ENCODE peak calls at places on chromosomes 2 and 18, in six cellular contexts. One of them, this sample, is unnamed.

GRCh38 chr2:221836091-221836490 is 264.0 kb upstream of the EPHA4 start:
- DNase-seq in neuronal stem cell: no peak
- DNase-seq in H1: no peak
- DNase-seq in mesenchymal stem cell: no peak
- DNase-seq in trophoblast cell: no peak
- DNase-seq in IMR-90: no peak
- DNase-seq in this sample: no peak

GRCh38 chr2:221705478-221705877 is 133.4 kb upstream of the EPHA4 start:
- DNase-seq in neuronal stem cell: no peak
- DNase-seq in H1: no peak
- DNase-seq in IMR-90: no peak
- DNase-seq in trophoblast cell: no peak
- DNase-seq in mesenchymal stem cell: no peak
- DNase-seq in this sample: no peak

GRCh38 chr2:15521782-15522181 is 39.4 kb downstream of the NBAS start:
- DNase-seq in neuronal stem cell: no peak
- DNase-seq in mesenchymal stem cell: no peak
- DNase-seq in H1: no peak
- DNase-seq in IMR-90: peak
- DNase-seq in trophoblast cell: no peak
- DNase-seq in this sample: no peak

GRCh38 chr2:85584857-85585780 is 888 bp downstream of the VAMP5 start:
- DNase-seq in neuronal stem cell: no peak
- DNase-seq in trophoblast cell: peak
- DNase-seq in IMR-90: peak
- DNase-seq in mesenchymal stem cell: peak
- DNase-seq in H1: no peak
- DNase-seq in this sample: no peak

GRCh38 chr2:24920813-24921441 is 890 bp upstream of the ADCY3 start:
- DNase-seq in neuronal stem cell: no peak
- DNase-seq in trophoblast cell: no peak
- DNase-seq in mesenchymal stem cell: peak
- DNase-seq in H1: no peak
- DNase-seq in IMR-90: no peak
- DNase-seq in this sample: no peak

GRCh38 chr2:219309278-219309677 is at the start of gene PTPRN:
- DNase-seq in neuronal stem cell: peak
- DNase-seq in mesenchymal stem cell: peak
- DNase-seq in trophoblast cell: no peak
- DNase-seq in IMR-90: peak
- DNase-seq in H1: peak
- DNase-seq in this sample: peak

GRCh38 chr2:45567974-45568789 is 42.9 kb downstream of the SRBD1 start:
- DNase-seq in trophoblast cell: no peak
- DNase-seq in H1: no peak
- DNase-seq in IMR-90: peak
- DNase-seq in mesenchymal stem cell: peak
- DNase-seq in neuronal stem cell: no peak
- DNase-seq in this sample: no peak

GRCh38 chr2:43898134-43898957 is 59.6 kb downstream of the ABCG8 start:
- DNase-seq in IMR-90: peak
- DNase-seq in trophoblast cell: no peak
- DNase-seq in mesenchymal stem cell: peak
- DNase-seq in neuronal stem cell: no peak
- DNase-seq in H1: no peak
- DNase-seq in this sample: no peak

GRCh38 chr2:142989276-142990204 is 112.1 kb downstream of the KYNU start:
- DNase-seq in neuronal stem cell: no peak
- DNase-seq in mesenchymal stem cell: peak
- DNase-seq in IMR-90: peak
- DNase-seq in H1: no peak
- DNase-seq in trophoblast cell: no peak
- DNase-seq in this sample: no peak

GRCh38 chr2:522776-523175 is 154.4 kb downstream of the TMEM18 start:
- DNase-seq in IMR-90: no peak
- DNase-seq in H1: no peak
- DNase-seq in trophoblast cell: no peak
- DNase-seq in mesenchymal stem cell: no peak
- DNase-seq in neuronal stem cell: no peak
- DNase-seq in this sample: no peak

GRCh38 chr2:134845719-134846118 is 7.3 kb downstream of the ACMSD start:
- DNase-seq in H1: no peak
- DNase-seq in mesenchymal stem cell: peak
- DNase-seq in IMR-90: peak
- DNase-seq in trophoblast cell: no peak
- DNase-seq in neuronal stem cell: no peak
- DNase-seq in this sample: no peak

GRCh38 chr2:8312221-8312620 is 369.6 kb upstream of the ID2 start:
- DNase-seq in IMR-90: no peak
- DNase-seq in mesenchymal stem cell: no peak
- DNase-seq in neuronal stem cell: no peak
- DNase-seq in trophoblast cell: no peak
- DNase-seq in H1: no peak
- DNase-seq in this sample: peak

GRCh38 chr2:6885968-6886367 is 8.4 kb downstream of the RSAD2 start:
- DNase-seq in trophoblast cell: no peak
- DNase-seq in H1: no peak
- DNase-seq in neuronal stem cell: no peak
- DNase-seq in IMR-90: no peak
- DNase-seq in mesenchymal stem cell: no peak
- DNase-seq in this sample: no peak

GRCh38 chr2:136235451-136236418 is 117.8 kb upstream of the CXCR4 start:
- DNase-seq in H1: no peak
- DNase-seq in IMR-90: peak
- DNase-seq in mesenchymal stem cell: no peak
- DNase-seq in trophoblast cell: no peak
- DNase-seq in neuronal stem cell: no peak
- DNase-seq in this sample: no peak

GRCh38 chr2:199197448-199197847 is 260.3 kb downstream of the SATB2 start:
- DNase-seq in neuronal stem cell: no peak
- DNase-seq in H1: no peak
- DNase-seq in IMR-90: no peak
- DNase-seq in mesenchymal stem cell: no peak
- DNase-seq in trophoblast cell: no peak
- DNase-seq in this sample: no peak

GRCh38 chr2:162091325-162092007 is 17.5 kb upstream of the DPP4 start:
- DNase-seq in trophoblast cell: no peak
- DNase-seq in IMR-90: peak
- DNase-seq in neuronal stem cell: no peak
- DNase-seq in H1: peak
- DNase-seq in mesenchymal stem cell: no peak
- DNase-seq in this sample: peak

GRCh38 chr2:187842978-187843847 is 289.0 kb upstream of the TFPI start:
- DNase-seq in neuronal stem cell: peak
- DNase-seq in IMR-90: peak
- DNase-seq in H1: no peak
- DNase-seq in trophoblast cell: peak
- DNase-seq in mesenchymal stem cell: peak
- DNase-seq in this sample: no peak

GRCh38 chr2:194203898-194204297 is 1453.1 kb upstream of the SLC39A10 start:
- DNase-seq in IMR-90: no peak
- DNase-seq in trophoblast cell: no peak
- DNase-seq in mesenchymal stem cell: no peak
- DNase-seq in neuronal stem cell: no peak
- DNase-seq in H1: no peak
- DNase-seq in this sample: no peak

GRCh38 chr2:4047961-4048891 is 344.9 kb downstream of the DCDC2C start:
- DNase-seq in trophoblast cell: no peak
- DNase-seq in neuronal stem cell: no peak
- DNase-seq in IMR-90: no peak
- DNase-seq in mesenchymal stem cell: no peak
- DNase-seq in H1: no peak
- DNase-seq in this sample: no peak

GRCh38 chr18:59631583-59632181 is 65.5 kb downstream of the CCBE1 start:
- DNase-seq in neuronal stem cell: peak
- DNase-seq in mesenchymal stem cell: peak
- DNase-seq in IMR-90: peak
- DNase-seq in trophoblast cell: no peak
- DNase-seq in H1: peak
- DNase-seq in this sample: peak

GRCh38 chr2:12979066-12979465 is 262.3 kb downstream of the TRIB2 start:
- DNase-seq in H1: no peak
- DNase-seq in mesenchymal stem cell: no peak
- DNase-seq in trophoblast cell: no peak
- DNase-seq in IMR-90: no peak
- DNase-seq in neuronal stem cell: no peak
- DNase-seq in this sample: no peak

GRCh38 chr2:234003972-234004617 is 46.4 kb upstream of the SPP2 start:
- DNase-seq in H1: no peak
- DNase-seq in mesenchymal stem cell: peak
- DNase-seq in trophoblast cell: no peak
- DNase-seq in neuronal stem cell: no peak
- DNase-seq in IMR-90: peak
- DNase-seq in this sample: peak

GRCh38 chr2:220463876-220464275 is 836.4 kb downstream of the SLC4A3 start:
- DNase-seq in mesenchymal stem cell: no peak
- DNase-seq in H1: no peak
- DNase-seq in neuronal stem cell: no peak
- DNase-seq in trophoblast cell: peak
- DNase-seq in IMR-90: no peak
- DNase-seq in this sample: no peak

GRCh38 chr2:9703701-9704221 is 73.0 kb upstream of the YWHAQ start:
- DNase-seq in H1: no peak
- DNase-seq in IMR-90: peak
- DNase-seq in neuronal stem cell: no peak
- DNase-seq in trophoblast cell: peak
- DNase-seq in mesenchymal stem cell: peak
- DNase-seq in this sample: no peak

GRCh38 chr2:177545143-177545542 is 152.6 kb downstream of the AGPS start:
- DNase-seq in H1: no peak
- DNase-seq in trophoblast cell: no peak
- DNase-seq in neuronal stem cell: no peak
- DNase-seq in IMR-90: no peak
- DNase-seq in mesenchymal stem cell: no peak
- DNase-seq in this sample: no peak

GRCh38 chr2:134764164-134764563 is 45.4 kb upstream of the TMEM163 start:
- DNase-seq in mesenchymal stem cell: peak
- DNase-seq in trophoblast cell: no peak
- DNase-seq in H1: no peak
- DNase-seq in neuronal stem cell: no peak
- DNase-seq in IMR-90: no peak
- DNase-seq in this sample: no peak

DNA sequence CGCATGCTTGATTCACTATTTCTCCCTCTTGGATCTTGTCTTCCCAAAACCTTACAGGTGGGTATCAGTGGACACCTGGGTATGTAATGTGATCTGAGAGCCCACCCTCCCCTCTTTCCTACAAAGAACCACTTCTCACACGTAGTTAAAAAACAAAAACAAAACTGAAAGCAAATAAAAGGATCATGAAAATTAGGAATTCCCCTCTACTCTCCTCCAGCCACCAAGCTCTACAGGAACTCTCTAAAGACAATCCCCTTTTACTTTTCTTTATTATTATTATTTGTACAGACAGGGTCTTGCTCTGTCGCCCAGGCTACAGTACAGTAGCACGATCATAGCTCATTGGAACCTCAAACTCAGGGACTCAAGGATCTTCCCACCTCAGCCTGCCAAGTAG is 40.8 kb upstream of the MYO1B start:
- DNase-seq in mesenchymal stem cell: peak
- DNase-seq in trophoblast cell: no peak
- DNase-seq in IMR-90: no peak
- DNase-seq in neuronal stem cell: no peak
- DNase-seq in H1: no peak
- DNase-seq in this sample: no peak
- H3K4me2 ChIP-seq in mesenchymal stem cell: no peak
- H3K4me2 ChIP-seq in trophoblast cell: no peak
- H3K4me2 ChIP-seq in IMR-90: no peak
- H3K4me2 ChIP-seq in neuronal stem cell: no peak
- H3K4me2 ChIP-seq in H1: no peak
- H3K4me2 ChIP-seq in this sample: no peak

GRCh38 chr18:61988100-61988499 is 95.3 kb upstream of the RNF152 start:
- DNase-seq in mesenchymal stem cell: peak
- DNase-seq in H1: no peak
- DNase-seq in trophoblast cell: no peak
- DNase-seq in neuronal stem cell: no peak
- DNase-seq in IMR-90: peak
- DNase-seq in this sample: no peak
- H4K91ac ChIP-seq in mesenchymal stem cell: no peak
- H4K91ac ChIP-seq in H1: no peak
- H4K91ac ChIP-seq in trophoblast cell: no peak
- H4K91ac ChIP-seq in neuronal stem cell: no peak
- H4K91ac ChIP-seq in IMR-90: no peak
- H4K91ac ChIP-seq in this sample: no peak

GRCh38 chr18:77062518-77063003 is 70.0 kb downstream of the MBP start:
- DNase-seq in trophoblast cell: no peak
- DNase-seq in H1: no peak
- DNase-seq in IMR-90: peak
- DNase-seq in mesenchymal stem cell: no peak
- DNase-seq in neuronal stem cell: no peak
- DNase-seq in this sample: no peak
- H3K4me2 ChIP-seq in trophoblast cell: no peak
- H3K4me2 ChIP-seq in H1: no peak
- H3K4me2 ChIP-seq in IMR-90: no peak
- H3K4me2 ChIP-seq in mesenchymal stem cell: no peak
- H3K4me2 ChIP-seq in neuronal stem cell: no peak
- H3K4me2 ChIP-seq in this sample: no peak

DNA sequence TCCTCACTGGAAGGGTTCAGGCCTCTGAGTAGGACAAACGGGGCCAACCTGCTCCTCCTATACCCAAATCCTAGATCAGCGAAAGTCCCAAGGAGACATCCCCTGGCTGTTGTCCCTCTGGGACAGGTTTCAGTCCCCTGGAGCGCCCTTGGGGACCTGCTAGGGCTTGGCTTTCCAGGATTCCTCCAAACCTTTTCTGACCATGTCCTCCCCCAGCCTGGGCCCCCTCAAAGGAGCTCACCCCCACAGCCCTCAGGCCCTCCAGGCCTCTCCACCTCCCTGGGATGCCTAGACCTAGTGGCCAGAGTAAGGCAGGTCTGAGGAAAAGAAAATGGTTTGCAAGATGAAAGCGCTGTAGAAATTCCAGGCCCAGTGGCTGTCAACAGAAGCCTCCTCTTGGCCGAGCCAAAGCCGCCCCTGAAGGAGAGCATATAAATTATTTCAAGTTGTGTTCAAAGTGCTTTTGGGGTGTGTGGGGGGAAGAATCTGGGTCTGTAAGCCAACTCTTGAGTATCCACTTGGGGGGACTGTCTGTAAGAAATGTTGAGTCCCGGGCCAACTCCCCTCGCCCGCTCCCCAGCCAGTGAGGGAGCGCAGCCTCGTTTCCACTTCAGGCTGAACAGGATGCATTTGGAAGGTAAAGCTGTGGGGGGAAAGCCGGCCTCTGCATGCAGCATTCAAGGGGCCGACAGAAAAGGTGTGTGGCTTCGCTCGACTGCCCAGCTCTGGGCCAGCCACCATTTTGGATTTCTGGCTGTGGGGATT is 158.6 kb downstream of the DYSF start:
- DNase-seq in neuronal stem cell: no peak
- DNase-seq in trophoblast cell: no peak
- DNase-seq in mesenchymal stem cell: no peak
- DNase-seq in IMR-90: no peak
- DNase-seq in H1: peak
- DNase-seq in this sample: peak
- H4K91ac ChIP-seq in neuronal stem cell: no peak
- H4K91ac ChIP-seq in trophoblast cell: no peak
- H4K91ac ChIP-seq in mesenchymal stem cell: no peak
- H4K91ac ChIP-seq in IMR-90: no peak
- H4K91ac ChIP-seq in H1: no peak
- H4K91ac ChIP-seq in this sample: no peak

GRCh38 chr2:11411768-11412448 is 54.1 kb downstream of the E2F6 start:
- DNase-seq in mesenchymal stem cell: peak
- DNase-seq in trophoblast cell: peak
- DNase-seq in IMR-90: peak
- DNase-seq in H1: peak
- DNase-seq in neuronal stem cell: peak
- DNase-seq in this sample: peak
- H3K4me2 ChIP-seq in mesenchymal stem cell: no peak
- H3K4me2 ChIP-seq in trophoblast cell: no peak
- H3K4me2 ChIP-seq in IMR-90: peak
- H3K4me2 ChIP-seq in H1: no peak
- H3K4me2 ChIP-seq in neuronal stem cell: no peak
- H3K4me2 ChIP-seq in this sample: no peak